ENCODE peak calls at places on chromosomes 11 and 22, in four cellular contexts. One of them, this sample, is unnamed.

GRCh38 chr11:1049431-1049891 is 12.9 kb upstream of the MUC6 start:
- DNase-seq in K562: no peak
- DNase-seq in HL-60: no peak
- DNase-seq in GM12891: no peak
- DNase-seq in this sample: no peak

GRCh38 chr11:120601566-120601965 is 90.0 kb downstream of the GRIK4 start:
- DNase-seq in HL-60: no peak
- DNase-seq in GM12891: no peak
- DNase-seq in K562: no peak
- DNase-seq in this sample: no peak

GRCh38 chr11:127844843-127845242 is 742.5 kb downstream of the ETS1 start:
- DNase-seq in GM12891: no peak
- DNase-seq in K562: no peak
- DNase-seq in HL-60: no peak
- DNase-seq in this sample: no peak

GRCh38 chr11:93389737-93390136 is 59.2 kb downstream of the DEUP1 start:
- DNase-seq in HL-60: no peak
- DNase-seq in K562: no peak
- DNase-seq in GM12891: no peak
- DNase-seq in this sample: no peak

GRCh38 chr22:20552913-20553401 is 45.5 kb downstream of the MED15 start:
- DNase-seq in GM12891: no peak
- DNase-seq in K562: no peak
- DNase-seq in HL-60: no peak
- DNase-seq in this sample: no peak

GRCh38 chr11:44607324-44607962 is 42.0 kb downstream of the CD82 start:
- DNase-seq in GM12891: no peak
- DNase-seq in K562: peak; percentile 41
- DNase-seq in HL-60: no peak
- DNase-seq in this sample: no peak

GRCh38 chr11:75867778-75868374 is 52.9 kb downstream of the UVRAG start:
- DNase-seq in HL-60: peak; percentile 40
- DNase-seq in K562: peak; percentile 50
- DNase-seq in GM12891: no peak
- DNase-seq in this sample: peak; percentile 24

GRCh38 chr11:10885703-10886363 is 28.0 kb upstream of the ZBED5 start:
- DNase-seq in HL-60: no peak
- DNase-seq in GM12891: no peak
- DNase-seq in K562: no peak
- DNase-seq in this sample: no peak

DNA sequence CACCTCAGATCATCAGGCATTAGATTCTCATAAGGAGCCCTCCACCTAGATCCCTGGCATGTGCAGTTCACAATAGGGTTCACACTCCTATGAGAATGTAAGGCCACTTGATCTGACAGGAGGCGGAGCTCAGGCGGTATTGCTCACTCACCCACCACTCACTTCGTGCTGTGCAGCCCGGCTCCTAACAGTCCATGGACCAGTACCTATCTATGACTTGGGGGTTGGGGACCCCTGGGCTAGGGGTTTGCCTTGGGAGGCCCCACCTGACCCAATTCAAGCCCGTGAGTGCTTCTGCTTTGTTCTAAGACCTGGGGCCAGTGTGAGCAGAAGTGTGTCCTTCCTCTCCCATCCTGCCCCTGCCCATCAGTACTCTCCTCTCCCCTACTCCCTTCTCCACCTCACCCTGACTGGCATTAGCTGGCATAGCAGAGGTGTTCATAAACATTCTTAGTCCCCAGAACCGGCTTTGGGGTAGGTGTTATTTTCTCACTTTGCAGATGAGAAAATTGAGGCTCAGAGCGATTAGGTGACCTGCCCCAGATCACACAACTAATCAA is 2.2 kb downstream of the APOC3 start:
- DNase-seq in GM12891: no peak
- DNase-seq in HL-60: no peak
- DNase-seq in K562: no peak
- DNase-seq in this sample: no peak
- TF ChIP-seq SPI1 in GM12891: no peak
- TF ChIP-seq SPI1 in HL-60: no peak
- TF ChIP-seq SPI1 in K562: no peak
- TF ChIP-seq SPI1 in this sample: no peak

GRCh38 chr11:5666396-5666780 is 18.5 kb downstream of the TRIM5 start:
- DNase-seq in K562: no peak
- DNase-seq in HL-60: no peak
- DNase-seq in GM12891: no peak
- DNase-seq in this sample: no peak

GRCh38 chr11:5663511-5663910 is 21.4 kb downstream of the TRIM5 start:
- DNase-seq in GM12891: no peak
- DNase-seq in HL-60: no peak
- DNase-seq in K562: no peak
- DNase-seq in this sample: no peak

GRCh38 chr11:5665051-5665450 is 19.8 kb downstream of the TRIM5 start:
- DNase-seq in GM12891: no peak
- DNase-seq in HL-60: no peak
- DNase-seq in K562: no peak
- DNase-seq in this sample: no peak

GRCh38 chr11:5665746-5666395 is 19.0 kb downstream of the TRIM5 start:
- DNase-seq in K562: no peak
- DNase-seq in GM12891: no peak
- DNase-seq in HL-60: no peak
- DNase-seq in this sample: no peak
- TF ChIP-seq SPI1 in K562: no peak
- TF ChIP-seq SPI1 in GM12891: no peak
- TF ChIP-seq SPI1 in HL-60: no peak
- TF ChIP-seq SPI1 in this sample: no peak

GRCh38 chr22:32541481-32541880 is 66.9 kb downstream of the FBXO7 start:
- DNase-seq in HL-60: no peak
- DNase-seq in K562: no peak
- DNase-seq in GM12891: no peak
- DNase-seq in this sample: no peak
- TF ChIP-seq SPI1 in HL-60: no peak
- TF ChIP-seq SPI1 in K562: no peak
- TF ChIP-seq SPI1 in GM12891: no peak
- TF ChIP-seq SPI1 in this sample: no peak

DNA sequence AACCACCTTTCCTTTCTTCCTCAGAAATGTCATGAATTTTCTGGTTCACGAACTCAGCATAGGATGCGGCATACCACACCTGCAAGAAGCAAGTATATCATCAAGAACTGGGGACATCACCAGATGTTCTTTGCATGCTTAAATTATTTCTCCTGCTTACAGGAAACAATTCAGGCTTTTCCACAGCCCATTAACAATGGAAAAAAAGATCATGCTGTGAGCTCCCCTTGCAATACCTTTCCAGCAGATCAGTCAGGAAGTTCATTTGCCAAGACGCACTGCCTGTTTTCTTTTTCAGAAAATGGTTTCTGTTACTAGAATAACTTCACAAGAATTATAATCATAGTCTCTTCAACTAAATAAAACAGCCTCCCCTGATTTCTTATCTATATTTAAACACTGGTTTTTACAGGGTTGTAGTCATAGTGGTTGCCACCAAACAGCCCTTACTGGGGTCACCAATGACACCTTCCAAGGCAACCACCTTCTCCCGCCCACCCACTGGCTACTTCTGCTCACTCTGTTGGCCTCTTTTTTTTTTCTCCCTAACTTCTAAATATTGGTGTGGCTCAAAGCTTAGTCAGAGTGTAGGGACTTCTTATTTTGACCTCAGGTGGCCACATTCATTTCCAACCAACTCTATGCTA is 42.3 kb upstream of the NFRKB start:
- DNase-seq in HL-60: no peak
- DNase-seq in K562: no peak
- DNase-seq in GM12891: no peak
- DNase-seq in this sample: no peak
- TF ChIP-seq SPI1 in HL-60: no peak
- TF ChIP-seq SPI1 in K562: no peak
- TF ChIP-seq SPI1 in GM12891: no peak
- TF ChIP-seq SPI1 in this sample: no peak

GRCh38 chr22:46418827-46419226 is 83.3 kb downstream of the TRMU start:
- DNase-seq in K562: no peak
- DNase-seq in GM12891: no peak
- DNase-seq in HL-60: no peak
- DNase-seq in this sample: no peak

GRCh38 chr22:46422896-46423295 is 87.4 kb downstream of the TRMU start:
- DNase-seq in GM12891: no peak
- DNase-seq in HL-60: no peak
- DNase-seq in K562: no peak
- DNase-seq in this sample: no peak

GRCh38 chr22:46419754-46420571 is 84.4 kb downstream of the TRMU start:
- DNase-seq in HL-60: no peak
- DNase-seq in GM12891: no peak
- DNase-seq in K562: no peak
- DNase-seq in this sample: no peak

GRCh38 chr22:46424496-46424895 is 89.0 kb downstream of the TRMU start:
- DNase-seq in HL-60: no peak
- DNase-seq in K562: no peak
- DNase-seq in GM12891: no peak
- DNase-seq in this sample: no peak

GRCh38 chr22:46421272-46421671 is 85.8 kb downstream of the TRMU start:
- DNase-seq in HL-60: no peak
- DNase-seq in GM12891: peak; percentile 61
- DNase-seq in K562: no peak
- DNase-seq in this sample: peak; percentile 35
- TF ChIP-seq SPI1 in HL-60: no peak
- TF ChIP-seq SPI1 in GM12891: no peak
- TF ChIP-seq SPI1 in K562: no peak
- TF ChIP-seq SPI1 in this sample: no peak

GRCh38 chr22:29040385-29041275 is 21.0 kb downstream of the C22orf31 start:
- DNase-seq in HL-60: peak; percentile 21
- DNase-seq in K562: peak; percentile 49
- DNase-seq in GM12891: no peak
- DNase-seq in this sample: peak; percentile 36
- TF ChIP-seq SPI1 in HL-60: no peak
- TF ChIP-seq SPI1 in K562: no peak
- TF ChIP-seq SPI1 in GM12891: no peak
- TF ChIP-seq SPI1 in this sample: no peak